ENCODE peak calls at places on chromosomes 11 and 22, in four cellular contexts. E is activated CD4-positive, alpha-beta T cell treated with anti-CD3 and anti-CD28 coated beads, Interleukin-2, amount 50 U/mL, for 24 hours; T is skeletal muscle cell; Q is GM04503. S is an unnamed sample.

GRCh38 chr22:31140746-31141145 is 438 bp upstream of the PLA2G3 start:
- DNase-seq in E (no peak), Q (no peak), T (no peak), S (no peak)

GRCh38 chr11:75499423-75500305 is 26.1 kb downstream of the GDPD5 start:
- DNase-seq in Q (peak; percentile 99), E (no peak), T (peak; percentile 81), S (no peak)

GRCh38 chr11:72568861-72569260 is 105.4 kb downstream of the PDE2A start:
- DNase-seq in Q (peak; percentile 18), E (no peak), T (no peak), S (no peak)

GRCh38 chr11:111765320-111765983 is 737 bp downstream of the PPP2R1B start:
- DNase-seq in E (no peak), T (no peak), Q (no peak), S (no peak)

GRCh38 chr11:64148917-64149617 is 16.8 kb downstream of the MACROD1 start:
- DNase-seq in T (no peak), Q (no peak), E (no peak), S (no peak)

GRCh38 chr11:67520856-67521824 is 2.1 kb downstream of the CABP2 start:
- DNase-seq in E (no peak), T (no peak), Q (no peak), S (no peak)

GRCh38 chr22:29464581-29464980 is 15.4 kb upstream of the NEFH start:
- DNase-seq in Q (no peak), T (no peak), E (no peak), S (no peak)

GRCh38 chr11:1640076-1640946 is 10.7 kb downstream of the KRTAP5-5 start:
- DNase-seq in Q (no peak), T (no peak), E (no peak), S (no peak)

GRCh38 chr11:370087-370941 is 1.0 kb downstream of the B4GALNT4 start:
- DNase-seq in T (no peak), Q (no peak), E (no peak), S (no peak)

GRCh38 chr11:32450372-32450771 is 15.0 kb upstream of the WT1 start:
- DNase-seq in Q (no peak), T (no peak), E (no peak), S (no peak)

GRCh38 chr11:114440971-114441810 is 1.9 kb downstream of the REXO2 start:
- DNase-seq in E (no peak), Q (no peak), T (no peak), S (no peak)

GRCh38 chr11:120605469-120605868 is 93.9 kb downstream of the GRIK4 start:
- DNase-seq in T (no peak), Q (no peak), E (no peak), S (no peak)

GRCh38 chr11:64502634-64503033 is 88.4 kb upstream of the SLC22A12 start:
- DNase-seq in E (no peak), T (no peak), Q (no peak), S (no peak)

S was measured in keratinocyte.